ENCODE peak calls at places on chromosomes 11 and 22, in six cellular contexts. L, V, J, M, O and G are unnamed samples.

GRCh38 chr11:121358775-121359174 is 66.2 kb downstream of the SC5D start:
- DNase-seq in L (no peak), V (no peak), J (no peak), M (no peak), O (no peak), G (no peak)

GRCh38 chr11:112228706-112229105 is 2.5 kb downstream of the PTS start:
- DNase-seq in L (no peak), V (no peak), J (no peak), M (no peak), O (no peak), G (no peak)

GRCh38 chr11:110989734-110990133 is 255.8 kb upstream of the POU2AF2 start:
- DNase-seq in L (no peak), V (no peak), J (peak), M (no peak), O (no peak), G (no peak)

GRCh38 chr11:19493446-19493845 is 219.2 kb upstream of the NAV2 start:
- DNase-seq in L (no peak), V (no peak), J (no peak), M (no peak), O (no peak), G (no peak)

GRCh38 chr11:72652871-72653615 is 21.2 kb downstream of the PDE2A start:
- DNase-seq in L (no peak), V (peak), J (no peak), M (no peak), O (no peak), G (no peak)

GRCh38 chr11:75476716-75477613 is 44.0 kb upstream of the KLHL35 start:
- DNase-seq in L (no peak), V (no peak), J (no peak), M (no peak), O (no peak), G (no peak)

GRCh38 chr11:47177229-47177845 is 658 bp upstream of the ARFGAP2 start:
- DNase-seq in L (peak), V (no peak), J (peak), M (no peak), O (peak), G (no peak)

GRCh38 chr22:45207981-45208664 is 32.6 kb downstream of the KIAA0930 start:
- DNase-seq in L (peak), V (no peak), J (peak), M (no peak), O (no peak), G (no peak)

GRCh38 chr22:46546466-46547178 is 9.2 kb upstream of the CELSR1 start:
- DNase-seq in L (peak), V (no peak), J (peak), M (no peak), O (no peak), G (no peak)

GRCh38 chr11:34850339-34850738 is 65.8 kb downstream of the APIP start:
- DNase-seq in L (peak), V (no peak), J (no peak), M (no peak), O (no peak), G (no peak)

GRCh38 chr22:30298005-30298701 is 8.8 kb upstream of the CASTOR1 start:
- DNase-seq in L (no peak), V (no peak), J (no peak), M (no peak), O (no peak), G (no peak)

GRCh38 chr11:65764434-65764833 is 16.3 kb downstream of the AP5B1 start:
- DNase-seq in L (no peak), V (no peak), J (no peak), M (no peak), O (no peak), G (peak)

GRCh38 chr22:45865561-45866397 is 111.2 kb downstream of the WNT7B start:
- DNase-seq in L (no peak), V (no peak), J (no peak), M (no peak), O (no peak), G (no peak)

GRCh38 chr11:11701070-11701469 is 79.3 kb upstream of the GALNT18 start:
- DNase-seq in L (peak), V (no peak), J (peak), M (no peak), O (no peak), G (no peak)

GRCh38 chr11:119254239-119254638 is 48.1 kb downstream of the CBL start:
- DNase-seq in L (no peak), V (no peak), J (no peak), M (peak), O (peak), G (no peak)

GRCh38 chr11:106621479-106621878 is 396.8 kb downstream of the GUCY1A2 start:
- DNase-seq in L (no peak), V (no peak), J (no peak), M (no peak), O (no peak), G (no peak)

GRCh38 chr11:119780264-119780953 is 51.4 kb upstream of the NECTIN1 start:
- DNase-seq in L (no peak), V (no peak), J (peak), M (no peak), O (no peak), G (no peak)

GRCh38 chr11:32891657-32892354 is 805 bp upstream of the QSER1 start:
- DNase-seq in L (peak), V (no peak), J (peak), M (no peak), O (no peak), G (no peak)

GRCh38 chr11:47620836-47621378 is 21.5 kb downstream of the MTCH2 start:
- DNase-seq in L (no peak), V (no peak), J (no peak), M (no peak), O (no peak), G (no peak)

GRCh38 chr11:124837491-124837856 is 27.8 kb upstream of the ROBO3 start:
- DNase-seq in L (peak), V (peak), J (peak), M (no peak), O (no peak), G (peak)

GRCh38 chr11:6219359-6219758 is 14.0 kb downstream of the C11orf42 start:
- DNase-seq in L (peak), V (no peak), J (peak), M (no peak), O (no peak), G (no peak)

GRCh38 chr11:121648306-121648705 is 195.5 kb upstream of the SORL1-AS1 start:
- DNase-seq in L (no peak), V (no peak), J (no peak), M (no peak), O (no peak), G (no peak)

GRCh38 chr22:43171607-43172006 is 15.3 kb downstream of the TTLL12 start:
- DNase-seq in L (no peak), V (no peak), J (no peak), M (no peak), O (no peak), G (no peak)

GRCh38 chr11:66258473-66258893 is 10.0 kb upstream of the RAB1B start:
- DNase-seq in L (no peak), V (no peak), J (no peak), M (no peak), O (no peak), G (no peak)

GRCh38 chr11:64647019-64647805 is 56.2 kb downstream of the SLC22A12 start:
- DNase-seq in L (no peak), V (no peak), J (no peak), M (no peak), O (no peak), G (no peak)

GRCh38 chr11:128616158-128616557 is 28.8 kb upstream of the ETS1 start:
- DNase-seq in L (no peak), V (no peak), J (no peak), M (no peak), O (no peak), G (no peak)

GRCh38 chr11:11981364-11981763 is 27.1 kb downstream of the DKK3 start:
- DNase-seq in L (no peak), V (no peak), J (no peak), M (no peak), O (no peak), G (no peak)

GRCh38 chr11:47668665-47669064 is 26.3 kb upstream of the MTCH2 start:
- DNase-seq in L (no peak), V (no peak), J (no peak), M (no peak), O (no peak), G (no peak)

GRCh38 chr11:95074806-95075563 is 8.3 kb downstream of the SRSF8 start:
- DNase-seq in L (no peak), V (no peak), J (no peak), M (no peak), O (no peak), G (no peak)

GRCh38 chr11:130209128-130209932 is 49.7 kb downstream of the ST14 start:
- DNase-seq in L (no peak), V (no peak), J (no peak), M (peak), O (no peak), G (peak)

GRCh38 chr22:23218867-23219251 is 38.5 kb downstream of the BCR start:
- DNase-seq in L (peak), V (peak), J (peak), M (no peak), O (no peak), G (peak)